ENCODE peak calls at places on chromosomes 4 and X, in seven cellular contexts. N is lung, X is tibial artery, C is heart left ventricle, W is IMR-90, L is H9, B is upper lobe of right lung. U is an unnamed sample.

GRCh38 chrX:153776611-153777045 is 4.2 kb upstream of the SRPK3 start:
- DNase-seq in W (no peak), X (no peak), C (no peak), L (no peak), N (no peak), B (no peak), U (no peak)

GRCh38 chrX:108312011-108312410 is 126.2 kb downstream of the COL4A6 start:
- DNase-seq in W (peak; percentile 36), N (no peak), B (no peak), L (no peak), X (no peak), C (no peak), U (peak; percentile 55)

GRCh38 chrX:35847736-35848135 is 49.6 kb downstream of the MAGEB16 start:
- DNase-seq in B (no peak), W (no peak), C (no peak), L (no peak), X (no peak), N (no peak), U (no peak)

GRCh38 chrX:54509401-54509800 is 13.4 kb upstream of the FGD1 start:
- DNase-seq in C (no peak), N (no peak), X (no peak), W (peak; percentile 40), B (no peak), L (no peak), U (no peak)

GRCh38 chr4:2071252-2071911 is 12.3 kb downstream of the NAT8L start:
- DNase-seq in W (no peak), B (peak; percentile 59), N (no peak), L (no peak), C (peak; percentile 27), X (peak; percentile 59), U (no peak)

GRCh38 chr4:104020641-104021040 is 300.9 kb upstream of the TACR3 start:
- DNase-seq in N (no peak), X (no peak), C (no peak), L (no peak), B (no peak), W (no peak), U (no peak)

GRCh38 chr4:77310931-77311330 is 153.9 kb downstream of the CCNG2 start:
- DNase-seq in B (no peak), C (no peak), L (no peak), N (no peak), X (no peak), W (no peak), U (no peak)

GRCh38 chrX:7586126-7586525 is 256.8 kb upstream of the VCX start:
- DNase-seq in B (no peak), X (no peak), W (peak; percentile 35), C (no peak), N (no peak), L (no peak), U (no peak)

GRCh38 chr4:108906866-108907367 is 144.1 kb upstream of the ETNPPL start:
- DNase-seq in B (no peak), N (no peak), X (no peak), W (no peak), C (no peak), L (no peak), U (no peak)

GRCh38 chrX:17743913-17744312 is 6.6 kb downstream of the SCML1 start:
- DNase-seq in L (no peak), N (no peak), X (no peak), W (peak; percentile 20), B (no peak), C (no peak), U (peak; percentile 13)

GRCh38 chrX:65451663-65452062 is 82.9 kb downstream of the LAS1L start:
- DNase-seq in X (no peak), C (no peak), W (peak; percentile 33), N (no peak), B (no peak), L (no peak), U (peak; percentile 17)

GRCh38 chr4:73028621-73029020 is 40.9 kb downstream of the COX18 start:
- DNase-seq in X (no peak), W (no peak), N (no peak), L (no peak), B (no peak), C (no peak), U (no peak)

GRCh38 chr4:100289530-100289888 is 99.2 kb upstream of the DDIT4L start:
- DNase-seq in L (no peak), X (no peak), C (no peak), B (no peak), W (no peak), N (no peak), U (peak; percentile 41)

GRCh38 chrX:2397648-2398340 is 103.0 kb downstream of the DHRSX start:
- DNase-seq in W (peak; percentile 67), N (no peak), C (no peak), L (no peak), X (no peak), B (no peak), U (peak; percentile 79)

GRCh38 chrX:45621356-45622041 is 420.8 kb upstream of the DIPK2B start:
- DNase-seq in N (no peak), C (no peak), L (no peak), X (no peak), B (no peak), W (peak; percentile 80), U (peak; percentile 90)

GRCh38 chr4:152643153-152644035 is 36.4 kb downstream of the TMEM154 start:
- DNase-seq in X (no peak), N (peak; percentile 43), C (no peak), W (no peak), B (no peak), L (no peak), U (no peak)

GRCh38 chrX:69070949-69071650 is 94.2 kb downstream of the PJA1 start:
- DNase-seq in N (no peak), W (no peak), B (no peak), L (no peak), X (peak; percentile 86), C (peak; percentile 79), U (no peak)

GRCh38 chr4:113636877-113637276 is 124.7 kb downstream of the CAMK2D start:
- DNase-seq in B (no peak), X (no peak), C (no peak), W (peak; percentile 62), N (no peak), L (no peak), U (peak; percentile 5)

GRCh38 chr4:39976945-39977488 is 694 bp downstream of the PDS5A start:
- DNase-seq in C (no peak), X (peak; percentile 71), B (peak; percentile 76), N (peak; percentile 41), W (no peak), L (peak; percentile 33), U (peak; percentile 30)

GRCh38 chr4:4862665-4863482 is 3.4 kb downstream of the MSX1 start:
- DNase-seq in W (no peak), X (no peak), B (no peak), L (no peak), N (no peak), C (peak; percentile 53), U (no peak)
- H3K4me1 ChIP-seq in W (no peaks in the 10 kb centered on the region), X (peaks cover 60% of the 10 kb centered on the region), B (peaks cover 19% of the 10 kb centered on the region), L (peaks cover 3% of the 10 kb centered on the region), N (peaks cover 26% of the 10 kb centered on the region), C (peaks cover 45% of the 10 kb centered on the region), U (no peaks in the 10 kb centered on the region)

GRCh38 chrX:136395271-136395670 is 92.5 kb upstream of the BRS3 start:
- DNase-seq in W (peak; percentile 0), C (no peak), B (no peak), N (no peak), X (no peak), L (no peak), U (peak; percentile 46)

GRCh38 chrX:136397001-136397400 is 90.7 kb upstream of the BRS3 start:
- DNase-seq in B (no peak), C (no peak), W (no peak), L (no peak), N (no peak), X (no peak), U (no peak)
- TF ChIP-seq CTCF in B (no peak), C (no peak), W (no peak), L (no peak), N (no peak), X (no peak), U (peak; percentile 10)

GRCh38 chr4:169252339-169253086 is 18.2 kb downstream of the SH3RF1 start:
- DNase-seq in N (no peak), W (peak; percentile 51), B (no peak), L (no peak), X (no peak), C (no peak), U (no peak)

GRCh38 chr4:169253087-169253675 is 17.6 kb downstream of the SH3RF1 start:
- DNase-seq in W (no peak), L (no peak), C (no peak), B (no peak), N (no peak), X (no peak), U (no peak)

GRCh38 chr4:169256101-169256612 is 14.6 kb downstream of the SH3RF1 start:
- DNase-seq in N (no peak), W (peak; percentile 51), L (no peak), X (no peak), C (no peak), B (no peak), U (no peak)

GRCh38 chr4:169253904-169254303 is 16.9 kb downstream of the SH3RF1 start:
- DNase-seq in X (no peak), B (no peak), W (peak; percentile 94), N (no peak), C (no peak), L (no peak), U (no peak)

DNA sequence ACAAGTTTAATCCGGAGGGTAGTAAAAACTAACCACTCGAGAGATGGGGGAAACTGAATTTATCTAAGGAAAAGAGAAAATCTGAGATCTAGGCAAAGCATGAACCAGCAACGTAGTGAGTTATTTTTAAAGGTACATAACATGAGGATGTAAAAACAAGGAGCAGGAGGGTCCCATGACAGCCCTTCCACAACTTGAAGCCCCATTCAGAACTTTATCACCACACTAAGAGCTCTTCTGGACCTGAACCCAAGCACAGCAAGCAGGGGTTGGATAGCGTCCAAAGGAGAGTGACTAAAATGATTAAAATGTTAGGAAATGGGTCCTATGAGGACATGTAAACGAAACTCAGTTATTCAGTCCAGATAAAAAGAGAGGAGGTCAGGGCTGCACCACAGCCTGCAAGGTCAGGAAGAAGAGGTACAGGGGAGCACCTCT is 16.2 kb downstream of the SH3RF1 start:
- DNase-seq in X (no peak), W (peak; percentile 87), L (no peak), N (peak; percentile 53), C (no peak), B (no peak), U (peak; percentile 50)
- H3K4me1 ChIP-seq in X (peaks cover 80% of the 10 kb centered on the region), W (peaks cover 29% of the 10 kb centered on the region), L (peaks cover 17% of the 10 kb centered on the region), N (peaks cover 14% of the 10 kb centered on the region), C (peaks cover 81% of the 10 kb centered on the region), B (peaks cover 81% of the 10 kb centered on the region), U (peaks cover 63% of the 10 kb centered on the region)

DNA sequence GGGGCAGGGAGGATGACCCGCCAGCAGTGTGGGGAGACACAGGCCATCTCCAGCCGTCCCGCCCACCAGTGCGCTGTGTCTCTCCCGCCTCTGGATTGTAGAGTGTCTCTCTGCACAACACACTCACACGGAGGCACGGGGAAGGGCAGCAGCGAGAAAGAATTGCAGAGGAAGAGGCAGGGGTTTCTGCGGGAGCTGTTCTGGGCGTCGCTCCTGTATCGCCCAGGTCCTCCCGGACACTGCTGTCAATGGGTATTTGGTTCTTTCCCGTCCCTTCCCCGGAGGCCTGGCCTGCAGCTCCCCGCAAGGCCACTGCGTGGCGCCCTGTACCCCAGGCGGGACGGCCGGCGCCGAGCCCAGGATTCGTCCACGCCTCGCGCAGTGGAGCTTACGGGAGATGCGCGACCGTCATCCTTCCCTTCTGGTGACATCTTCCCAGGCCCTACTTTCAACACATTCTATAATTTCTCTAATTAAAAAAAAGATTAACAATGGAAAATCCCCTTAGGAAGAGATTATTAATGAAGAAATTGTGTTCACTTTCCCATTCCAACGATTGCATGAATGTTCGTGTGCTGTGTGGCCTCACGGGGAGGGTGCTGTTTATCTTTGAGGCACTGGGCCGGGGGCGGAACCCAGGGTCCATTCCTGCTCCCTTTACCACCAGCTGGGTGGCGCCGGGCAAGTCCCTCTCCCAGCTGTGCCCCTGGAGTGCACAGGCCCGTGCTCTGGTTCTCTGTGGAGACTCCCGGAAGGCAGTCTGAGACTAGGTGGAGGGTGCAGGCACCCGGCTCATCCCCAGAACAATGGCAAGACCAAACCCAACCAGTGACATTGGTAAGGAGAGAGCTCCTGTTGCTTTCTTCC is 95.7 kb downstream of the CPZ start:
- DNase-seq in C (peak; percentile 57), N (no peak), W (peak; percentile 2), B (peak; percentile 65), X (peak; percentile 46), L (peak; percentile 79), U (no peak)
- TF ChIP-seq CTCF in C (peak; percentile 30), N (no peak), W (peak; percentile 49), B (peak; percentile 43), X (no peak), L (peak; percentile 99), U (peak; percentile 37)